ENCODE peak calls at places on chromosome 5, in six cellular contexts. H is endothelial cell, R is cardiac muscle cell, E is hepatocyte, C is coronary artery, Z is tibial artery. A is an unnamed sample.

GRCh38 chr5:151345808-151346478 is 1.4 kb downstream of the SLC36A2 start:
- DNase-seq in H (no peak), Z (no peak), C (no peak), R (no peak), E (no peak), A (no peak)

GRCh38 chr5:36158144-36158543 is 6.2 kb downstream of the SKP2 start:
- DNase-seq in Z (no peak), C (no peak), H (no peak), R (peak), E (no peak), A (no peak)

GRCh38 chr5:134584662-134585061 is 48.0 kb downstream of the SAR1B start:
- DNase-seq in H (no peak), Z (no peak), E (no peak), R (no peak), C (peak), A (no peak)

GRCh38 chr5:14557840-14558239 is 23.8 kb upstream of the OTULINL start:
- DNase-seq in R (no peak), C (no peak), Z (no peak), H (no peak), E (peak), A (no peak)

GRCh38 chr5:72166070-72166979 is 59.0 kb downstream of the MAP1B start:
- DNase-seq in Z (peak), E (peak), H (peak), R (peak), C (no peak), A (no peak)

GRCh38 chr5:9716838-9717281 is 86.7 kb upstream of the TAS2R1 start:
- DNase-seq in C (no peak), R (no peak), H (no peak), Z (no peak), E (no peak), A (no peak)

GRCh38 chr5:139038618-139039305 is 159.4 kb downstream of the SIL1 start:
- DNase-seq in H (no peak), R (no peak), E (no peak), C (no peak), Z (no peak), A (no peak)

GRCh38 chr5:43973318-43973717 is 370.3 kb downstream of the NNT start:
- DNase-seq in E (peak), H (no peak), Z (no peak), C (no peak), R (no peak), A (no peak)

GRCh38 chr5:141878186-141878770 is at the start of gene PCDH1:
- DNase-seq in E (peak), H (peak), Z (no peak), C (peak), R (peak), A (no peak)

GRCh38 chr5:137231535-137231934 is 267.6 kb downstream of the SPOCK1 start:
- DNase-seq in R (no peak), E (no peak), H (no peak), Z (no peak), C (no peak), A (no peak)

GRCh38 chr5:79255786-79256557 is 20.0 kb downstream of the JMY start:
- DNase-seq in R (peak), Z (no peak), E (peak), H (peak), C (no peak), A (peak)

GRCh38 chr5:123875444-123876264 is 363.7 kb downstream of the CSNK1G3 start:
- DNase-seq in R (peak), H (peak), E (peak), Z (no peak), C (no peak), A (no peak)

GRCh38 chr5:98214240-98215051 is 559.0 kb upstream of the RGMB start:
- DNase-seq in H (no peak), E (no peak), Z (no peak), C (no peak), R (no peak), A (no peak)

GRCh38 chr5:74940782-74941363 is 74.7 kb upstream of the FAM169A start:
- DNase-seq in C (no peak), R (no peak), Z (no peak), H (no peak), E (no peak), A (no peak)

GRCh38 chr5:74935752-74936091 is 69.5 kb upstream of the FAM169A start:
- DNase-seq in Z (no peak), R (no peak), C (no peak), E (no peak), H (no peak), A (no peak)

GRCh38 chr5:74938250-74938649 is 72.1 kb upstream of the FAM169A start:
- DNase-seq in H (no peak), C (no peak), E (no peak), R (no peak), Z (no peak), A (no peak)

DNA sequence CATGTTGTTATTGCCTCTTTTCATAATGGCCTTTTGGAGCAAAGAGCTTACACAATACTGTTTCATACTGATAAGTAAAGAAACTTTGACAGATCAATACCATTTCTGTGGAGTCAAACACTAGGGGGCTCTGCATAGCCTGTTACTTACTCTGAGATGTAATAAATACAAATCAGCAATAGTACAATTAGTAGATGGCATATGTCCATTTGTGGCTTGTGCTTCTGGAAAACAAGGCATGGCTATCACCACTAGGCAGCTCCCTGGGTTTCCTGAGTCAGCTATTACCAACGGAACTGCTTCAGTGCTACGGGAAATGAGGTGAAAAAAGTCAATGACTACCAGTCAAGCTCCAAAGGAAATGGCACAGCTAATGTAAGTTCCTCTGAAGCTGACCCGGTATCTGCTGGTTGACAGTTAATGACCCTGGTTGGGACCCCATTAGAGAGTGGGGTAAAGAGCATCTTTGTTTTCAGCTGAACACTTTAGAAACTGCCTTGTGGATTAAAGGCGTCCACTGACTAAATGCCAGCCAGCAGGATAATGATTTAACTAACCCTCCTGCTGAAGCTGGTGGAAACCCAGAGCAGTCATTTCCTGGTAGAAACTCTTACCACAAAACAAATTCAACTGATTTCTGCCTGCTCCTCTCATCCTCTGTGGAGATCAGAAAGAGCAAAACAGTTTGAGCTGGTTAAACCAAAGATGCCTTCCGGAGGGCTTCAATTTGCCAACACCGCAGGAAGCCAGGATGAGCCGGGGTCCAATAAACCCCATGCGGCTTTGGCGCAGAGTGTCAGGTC is 69.0 kb upstream of the FAM169A start:
- DNase-seq in R (no peak), H (peak), C (no peak), Z (no peak), E (peak), A (peak)
- TF ChIP-seq CTCF in R (peak), H (peak), C (no peak), Z (peak), E (peak), A (peak)

GRCh38 chr5:38724301-38725030 is 121.3 kb upstream of the OSMR start:
- DNase-seq in R (no peak), E (no peak), C (no peak), H (no peak), Z (no peak), A (no peak)
- TF ChIP-seq CTCF in R (no peak), E (no peak), C (no peak), H (no peak), Z (no peak), A (no peak)

GRCh38 chr5:77972545-77973252 is 196.6 kb upstream of the TBCA start:
- DNase-seq in H (peak), C (no peak), E (peak), R (peak), Z (no peak), A (peak)
- TF ChIP-seq CTCF in H (no peak), C (no peak), E (peak), R (no peak), Z (no peak), A (peak)

GRCh38 chr5:81066102-81066501 is 105.9 kb downstream of the RASGRF2 start:
- DNase-seq in Z (no peak), R (no peak), H (no peak), E (no peak), C (no peak), A (no peak)
- TF ChIP-seq CTCF in Z (no peak), R (no peak), H (no peak), E (no peak), C (no peak), A (no peak)

DNA sequence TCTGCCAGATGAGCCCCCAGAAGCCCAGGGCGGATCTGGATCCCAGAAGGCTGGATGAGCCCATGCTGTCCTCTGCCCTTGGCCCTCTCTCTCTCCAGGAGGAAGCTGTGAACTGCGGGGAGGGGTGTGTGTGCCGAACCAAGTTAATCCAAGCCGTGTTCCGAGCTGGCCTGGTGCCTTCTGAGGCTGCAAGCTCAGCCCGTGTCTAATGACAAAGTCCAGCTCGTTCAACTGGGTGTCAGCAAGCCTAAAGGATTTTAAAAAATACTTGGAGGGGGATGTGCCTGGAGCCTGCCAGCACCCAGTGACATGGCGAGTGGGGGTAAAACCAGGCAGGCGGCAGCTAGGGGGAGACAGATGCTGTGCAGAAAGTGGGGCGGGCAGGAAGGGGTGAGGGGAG is 8.0 kb downstream of the STC2 start:
- DNase-seq in R (no peak), H (no peak), E (peak), C (no peak), Z (no peak), A (no peak)
- TF ChIP-seq CTCF in R (no peak), H (no peak), E (peak), C (no peak), Z (no peak), A (no peak)

DNA sequence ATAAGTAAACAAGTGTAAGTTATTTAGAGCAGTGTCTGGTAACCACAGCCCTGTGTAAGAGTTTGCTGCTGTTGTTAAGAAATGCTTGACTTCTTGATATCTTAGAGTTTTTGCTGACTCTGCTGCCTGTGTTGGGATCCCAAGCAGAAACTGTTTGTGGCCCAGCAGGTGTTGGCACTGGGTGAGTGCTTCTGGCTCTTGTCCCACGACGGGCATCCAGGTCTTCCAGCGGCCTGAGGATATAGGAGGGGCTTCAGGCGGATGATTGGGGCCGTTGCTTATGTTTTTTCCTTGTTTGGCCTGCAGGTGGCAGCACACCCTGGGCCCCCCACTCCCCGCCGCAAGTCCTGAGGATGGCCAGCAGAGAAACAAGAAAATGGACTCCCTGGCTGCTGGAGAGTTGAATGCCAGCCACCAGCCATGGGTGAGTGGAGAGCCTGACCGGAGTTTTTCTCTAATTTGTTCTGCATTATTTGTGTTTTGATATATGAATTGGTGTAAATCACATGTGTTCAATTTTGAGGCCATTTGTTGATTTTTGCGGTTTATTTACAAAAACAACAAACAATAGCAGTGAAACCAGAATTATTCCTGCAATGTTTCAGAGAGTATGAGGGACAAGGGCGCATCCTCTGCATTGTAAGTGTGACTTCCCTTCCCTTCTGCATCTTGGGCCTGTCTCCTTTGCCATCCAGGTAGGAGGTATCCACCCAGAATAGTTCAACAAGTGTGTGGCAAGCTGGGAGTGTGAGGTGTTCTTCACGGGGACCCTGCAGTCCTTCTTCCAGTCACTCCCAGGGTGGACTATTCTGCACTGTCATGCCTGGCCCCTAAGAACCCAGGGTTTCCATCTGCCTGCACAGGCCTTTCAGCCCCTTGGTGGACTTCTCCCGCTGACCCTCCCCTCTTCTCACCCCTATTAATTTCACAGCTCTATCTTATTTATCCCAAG is 50.3 kb downstream of the SLC22A5 start:
- DNase-seq in E (peak), R (peak), H (peak), Z (peak), C (peak), A (peak)
- TF ChIP-seq CTCF in E (peak), R (peak), H (peak), Z (peak), C (peak), A (peak)